ENCODE peak calls at places on chromosomes 4 and X, in eight cellular contexts. W, Q, J, B, Y, G, A and O are unnamed samples.

GRCh38 chrX:6941041-6941440 is 206.5 kb upstream of the STS start:
- DNase-seq in W (no peak), Q (peak; percentile 12), J (no peak), B (no peak), Y (no peak), G (peak; percentile 51), A (no peak), O (no peak)

GRCh38 chr4:27009539-27009938 is 148.9 kb downstream of the STIM2 start:
- DNase-seq in W (no peak), Q (peak; percentile 41), J (no peak), B (no peak), Y (no peak), G (peak; percentile 42), A (no peak), O (peak; percentile 50)

GRCh38 chr4:74021617-74022016 is 16.9 kb downstream of the CXCL3 start:
- DNase-seq in W (no peak), Q (no peak), J (no peak), B (no peak), Y (no peak), G (no peak), A (no peak), O (no peak)

GRCh38 chr4:21949073-21949457 is 493 bp upstream of the KCNIP4 start:
- DNase-seq in W (no peak), Q (no peak), J (peak; percentile 6), B (no peak), Y (no peak), G (peak; percentile 26), A (no peak), O (no peak)

GRCh38 chr4:115537387-115537786 is 424.0 kb upstream of the NDST4 start:
- DNase-seq in W (no peak), Q (peak; percentile 31), J (no peak), B (peak; percentile 12), Y (no peak), G (no peak), A (peak; percentile 2), O (no peak)

GRCh38 chr4:152052431-152053057 is 291.7 kb upstream of the GATB start:
- DNase-seq in W (no peak), Q (no peak), J (no peak), B (no peak), Y (peak; percentile 27), G (peak; percentile 48), A (no peak), O (no peak)

GRCh38 chrX:10039821-10040793 is 72.9 kb downstream of the CLDN34 start:
- DNase-seq in W (no peak), Q (peak; percentile 67), J (no peak), B (no peak), Y (no peak), G (peak; percentile 53), A (no peak), O (no peak)

GRCh38 chrX:38081926-38082708 is 75.8 kb downstream of the SYTL5 start:
- DNase-seq in W (no peak), Q (no peak), J (no peak), B (no peak), Y (no peak), G (no peak), A (no peak), O (no peak)

GRCh38 chr4:54227261-54228063 is 1.6 kb upstream of the PDGFRA start:
- DNase-seq in W (no peak), Q (peak; percentile 72), J (no peak), B (no peak), Y (no peak), G (peak; percentile 62), A (peak; percentile 62), O (no peak)

GRCh38 chr4:139721789-139722188 is 56.2 kb downstream of the MGST2 start:
- DNase-seq in W (no peak), Q (no peak), J (no peak), B (no peak), Y (no peak), G (no peak), A (no peak), O (no peak)